ENCODE peak calls at places on chromosomes 4 and X, in five cellular contexts. One of them, this sample, is unnamed.

GRCh38 chrX:17192111-17192510 is 182.9 kb upstream of the NHS start:
- DNase-seq in iris pigment epithelial cell: peak
- DNase-seq in brain microvascular endothelial cell: no peak
- DNase-seq in frontal cortex: no peak
- DNase-seq in brain pericyte: no peak
- DNase-seq in this sample: peak

GRCh38 chrX:40102393-40103381 is 4.9 kb upstream of the BCOR start:
- DNase-seq in brain pericyte: no peak
- DNase-seq in iris pigment epithelial cell: no peak
- DNase-seq in brain microvascular endothelial cell: no peak
- DNase-seq in frontal cortex: no peak
- DNase-seq in this sample: no peak

GRCh38 chrX:140672840-140673731 is 36.5 kb upstream of the LINC00632 start:
- DNase-seq in frontal cortex: no peak
- DNase-seq in brain microvascular endothelial cell: no peak
- DNase-seq in brain pericyte: no peak
- DNase-seq in iris pigment epithelial cell: no peak
- DNase-seq in this sample: no peak

GRCh38 chr4:166594326-166594946 is 639.9 kb downstream of the SPOCK3 start:
- DNase-seq in brain pericyte: peak
- DNase-seq in brain microvascular endothelial cell: peak
- DNase-seq in iris pigment epithelial cell: peak
- DNase-seq in frontal cortex: peak
- DNase-seq in this sample: peak

GRCh38 chr4:76177709-76178108 is 29.5 kb upstream of the NUP54 start:
- DNase-seq in frontal cortex: no peak
- DNase-seq in iris pigment epithelial cell: no peak
- DNase-seq in brain microvascular endothelial cell: no peak
- DNase-seq in brain pericyte: no peak
- DNase-seq in this sample: no peak

GRCh38 chr4:74161676-74162450 is 3.9 kb downstream of the MTHFD2L start:
- DNase-seq in iris pigment epithelial cell: peak
- DNase-seq in brain pericyte: no peak
- DNase-seq in frontal cortex: no peak
- DNase-seq in brain microvascular endothelial cell: no peak
- DNase-seq in this sample: no peak

GRCh38 chr4:182478475-182478874 is 235.3 kb downstream of the TENM3 start:
- DNase-seq in brain pericyte: no peak
- DNase-seq in brain microvascular endothelial cell: peak
- DNase-seq in frontal cortex: no peak
- DNase-seq in iris pigment epithelial cell: peak
- DNase-seq in this sample: peak

GRCh38 chrX:35439692-35440091 is 358.4 kb upstream of the MAGEB16 start:
- DNase-seq in frontal cortex: no peak
- DNase-seq in iris pigment epithelial cell: no peak
- DNase-seq in brain microvascular endothelial cell: no peak
- DNase-seq in brain pericyte: no peak
- DNase-seq in this sample: no peak

GRCh38 chrX:21838937-21839333 is 482 bp upstream of the MBTPS2 start:
- DNase-seq in brain microvascular endothelial cell: no peak
- DNase-seq in iris pigment epithelial cell: peak
- DNase-seq in frontal cortex: no peak
- DNase-seq in brain pericyte: no peak
- DNase-seq in this sample: peak

GRCh38 chr4:3201718-3202702 is 46.9 kb upstream of the MSANTD1 start:
- DNase-seq in frontal cortex: no peak
- DNase-seq in brain microvascular endothelial cell: peak
- DNase-seq in iris pigment epithelial cell: peak
- DNase-seq in brain pericyte: no peak
- DNase-seq in this sample: no peak

This sample was measured in dermis blood vessel endothelial cell.